ENCODE peak calls at places on chromosomes 16 and 17, in seven cellular contexts. Q is iris pigment epithelial cell; S is left ventricle myocardium inferior; R is T-helper 17 cell; W is activated naive CD4-positive, alpha-beta T cell; I is retina; J is NCI-H446. A is an unnamed sample.

GRCh38 chr17:55634702-55635101 is 88.0 kb downstream of the TMEM100 start:
- DNase-seq in J (peak; percentile 23), R (no peak), Q (no peak), S (no peak), W (no peak), I (no peak), A (no peak)

GRCh38 chr17:19705771-19706770 is 10.3 kb downstream of the SLC47A2 start:
- DNase-seq in I (peak; percentile 54), R (no peak), W (no peak), S (no peak), J (no peak), Q (no peak), A (no peak)

GRCh38 chr17:43026610-43027009 is 1.6 kb downstream of the RND2 start:
- DNase-seq in I (peak; percentile 28), J (no peak), S (no peak), Q (no peak), R (no peak), W (no peak), A (no peak)

GRCh38 chr16:53809088-53809951 is 105.4 kb downstream of the FTO start:
- DNase-seq in Q (peak; percentile 97), I (no peak), R (no peak), S (no peak), W (no peak), J (no peak), A (no peak)

GRCh38 chr17:10050597-10051101 is 145.6 kb upstream of the RCVRN start:
- DNase-seq in J (no peak), R (no peak), S (no peak), W (no peak), I (no peak), Q (peak; percentile 28), A (no peak)

GRCh38 chr16:90044111-90044551 is 24.9 kb upstream of the DBNDD1 start:
- DNase-seq in I (no peak), J (no peak), W (no peak), S (no peak), R (no peak), Q (peak; percentile 45), A (no peak)

GRCh38 chr17:81693491-81694360 is 9.4 kb upstream of the MRPL12 start:
- DNase-seq in Q (no peak), J (no peak), S (no peak), I (no peak), R (no peak), W (no peak), A (no peak)

GRCh38 chr16:79218358-79218757 is 382.2 kb downstream of the MAF start:
- DNase-seq in I (no peak), R (no peak), S (no peak), W (no peak), J (no peak), Q (no peak), A (no peak)

GRCh38 chr16:49000594-49000993 is 281.0 kb downstream of the CBLN1 start:
- DNase-seq in S (no peak), J (no peak), R (no peak), I (no peak), W (no peak), Q (no peak), A (no peak)

GRCh38 chr16:53848277-53848942 is 144.5 kb downstream of the FTO start:
- DNase-seq in S (no peak), W (no peak), I (no peak), Q (no peak), R (no peak), J (no peak), A (no peak)

GRCh38 chr17:30819941-30820705 is 4.4 kb downstream of the CRLF3 start:
- DNase-seq in R (no peak), S (no peak), J (no peak), I (no peak), W (no peak), Q (peak; percentile 61), A (no peak)

GRCh38 chr17:49798738-49799137 is 10.3 kb downstream of the KAT7 start:
- DNase-seq in S (no peak), J (no peak), Q (no peak), W (no peak), I (no peak), R (no peak), A (no peak)

GRCh38 chr17:27760069-27760885 is 40.1 kb downstream of the NOS2 start:
- DNase-seq in S (peak; percentile 70), W (peak; percentile 68), Q (peak; percentile 22), J (peak; percentile 51), R (peak; percentile 52), I (peak; percentile 78), A (peak; percentile 66)

GRCh38 chr17:73091770-73092517 is 544 bp downstream of the SLC39A11 start:
- DNase-seq in S (peak; percentile 22), Q (peak; percentile 10), W (no peak), J (no peak), I (peak; percentile 32), R (no peak), A (no peak)

GRCh38 chr17:44170499-44171201 is at the start of gene ASB16:
- DNase-seq in J (no peak), Q (peak; percentile 45), W (no peak), R (no peak), I (peak; percentile 74), S (peak; percentile 50), A (no peak)

GRCh38 chr16:30112197-30113030 is 923 bp downstream of the GDPD3 start:
- DNase-seq in W (peak; percentile 43), S (peak; percentile 62), I (peak; percentile 17), Q (peak; percentile 55), R (peak; percentile 31), J (peak; percentile 46), A (no peak)

GRCh38 chr17:39781028-39781800 is 43.5 kb downstream of the GRB7 start:
- DNase-seq in W (no peak), I (no peak), J (no peak), Q (no peak), R (no peak), S (no peak), A (no peak)

GRCh38 chr17:63354251-63354650 is 91.9 kb downstream of the CYB561 start:
- DNase-seq in Q (peak; percentile 26), S (no peak), W (no peak), I (no peak), J (no peak), R (no peak), A (no peak)

GRCh38 chr16:12063004-12063395 is 86.5 kb downstream of the SNX29 start:
- DNase-seq in Q (no peak), R (no peak), J (no peak), W (no peak), S (no peak), I (peak; percentile 40), A (no peak)

GRCh38 chr17:71417142-71417541 is 703.7 kb upstream of the SOX9 start:
- DNase-seq in S (no peak), W (no peak), I (no peak), R (no peak), J (no peak), Q (no peak), A (no peak)

GRCh38 chr17:78839762-78840529 is 668 bp downstream of the USP36 start:
- DNase-seq in J (no peak), S (no peak), W (peak; percentile 35), I (peak; percentile 80), R (peak; percentile 43), Q (peak; percentile 76), A (peak; percentile 22)

GRCh38 chr16:50368410-50369132 is at the start of gene BRD7:
- DNase-seq in R (peak; percentile 75), J (peak; percentile 48), W (peak; percentile 73), Q (peak; percentile 52), S (peak; percentile 65), I (peak; percentile 64), A (peak; percentile 67)

GRCh38 chr16:17063156-17063555 is 407.6 kb downstream of the XYLT1 start:
- DNase-seq in I (no peak), J (no peak), S (no peak), R (no peak), Q (no peak), W (no peak), A (no peak)

GRCh38 chr16:49782405-49782804 is 73.5 kb downstream of the ZNF423 start:
- DNase-seq in J (no peak), Q (no peak), I (no peak), W (no peak), S (no peak), R (no peak), A (no peak)

GRCh38 chr16:12471383-12471782 is 332.3 kb downstream of the CPPED1 start:
- DNase-seq in Q (no peak), J (no peak), I (no peak), S (no peak), W (no peak), R (no peak), A (no peak)

GRCh38 chr16:84928679-84929420 is 82.5 kb downstream of the ZDHHC7 start:
- DNase-seq in W (no peak), R (no peak), I (no peak), S (peak; percentile 83), Q (no peak), J (no peak), A (no peak)